ENCODE peak calls at places on chromosomes 16 and 17, in four cellular contexts. B, R, A and Q are unnamed samples.

GRCh38 chr16:53612003-53612402 is 91.7 kb downstream of the RPGRIP1L start:
- DNase-seq in B (no peak), R (no peak), A (no peak), Q (no peak)

GRCh38 chr17:79388556-79389295 is 222.1 kb downstream of the RBFOX3 start:
- DNase-seq in B (no peak), R (peak), A (no peak), Q (peak)

GRCh38 chr17:27315322-27315721 is 21.4 kb downstream of the WSB1 start:
- DNase-seq in B (peak), R (no peak), A (peak), Q (no peak)

GRCh38 chr16:24580665-24581064 is 41.3 kb downstream of the RBBP6 start:
- DNase-seq in B (no peak), R (peak), A (peak), Q (no peak)

GRCh38 chr17:2783310-2784030 is 12.8 kb upstream of the RAP1GAP2 start:
- DNase-seq in B (no peak), R (no peak), A (no peak), Q (no peak)

GRCh38 chr16:7597677-7598076 is 265.0 kb downstream of the RBFOX1 start:
- DNase-seq in B (no peak), R (no peak), A (no peak), Q (no peak)

GRCh38 chr17:2996208-2996855 is 67.1 kb downstream of the OR1D5 start:
- DNase-seq in B (peak), R (no peak), A (no peak), Q (no peak)

GRCh38 chr16:81526935-81527334 is 82.3 kb downstream of the CMIP start:
- DNase-seq in B (peak), R (no peak), A (no peak), Q (no peak)

GRCh38 chr16:64971211-64971610 is 150.7 kb downstream of the CDH11 start:
- DNase-seq in B (no peak), R (no peak), A (no peak), Q (no peak)

GRCh38 chr17:49667854-49668253 is 10.0 kb downstream of the SPOP start:
- DNase-seq in B (no peak), R (no peak), A (no peak), Q (no peak)

GRCh38 chr17:9470171-9470570 is 105.4 kb downstream of the STX8 start:
- DNase-seq in B (no peak), R (no peak), A (no peak), Q (peak)
- H3K4me3 ChIP-seq in B (no peak), R (no peak), A (no peak), Q (no peak)

DNA sequence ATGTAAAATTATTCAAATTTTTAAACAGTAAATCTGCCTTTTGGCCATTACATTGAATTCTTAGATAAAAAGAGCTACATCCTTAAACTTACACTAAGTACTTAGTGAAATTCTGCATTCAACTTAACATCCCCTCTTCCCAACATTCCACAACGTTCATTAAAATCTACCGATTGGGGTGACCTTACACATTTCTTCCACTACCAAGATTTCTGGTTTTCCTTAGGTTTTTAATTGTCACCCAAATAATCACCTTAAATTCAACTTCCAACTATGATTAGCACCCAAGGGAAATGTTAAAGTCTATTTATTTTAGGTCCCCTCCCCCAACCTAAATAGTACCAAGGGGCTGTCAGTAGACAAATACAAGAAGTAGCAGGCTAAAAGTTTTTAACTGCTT is 4.9 kb downstream of the SRSF1 start:
- DNase-seq in B (no peak), R (no peak), A (no peak), Q (no peak)
- TF ChIP-seq CTCF in B (no peak), R (no peak), A (no peak), Q (no peak)

GRCh38 chr16:1333854-1334719 is 642 bp downstream of the BAIAP3 start:
- DNase-seq in B (no peak), R (no peak), A (no peak), Q (no peak)
- H3K4me3 ChIP-seq in B (no peak), R (peak), A (no peak), Q (no peak)

DNA sequence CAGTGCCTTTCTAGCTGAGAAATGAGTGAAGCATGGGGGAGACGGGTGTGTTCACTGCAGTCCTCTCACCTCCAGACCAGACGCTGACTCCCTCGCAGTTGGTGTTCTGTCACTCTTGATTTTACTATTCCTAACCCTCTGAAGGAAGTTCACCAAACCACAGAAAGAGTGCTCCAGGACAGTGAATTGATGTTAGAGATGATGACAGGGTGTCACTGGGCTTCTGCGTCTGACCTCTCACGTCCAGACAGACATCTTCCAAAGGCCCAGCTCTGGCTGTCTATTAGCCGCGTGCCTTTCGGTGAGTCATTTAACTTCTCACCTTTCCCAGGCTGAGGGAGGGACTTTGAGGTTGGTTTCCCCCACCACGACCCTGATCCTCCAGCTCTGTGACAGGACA is 8.2 kb downstream of the CRAMP1 start:
- DNase-seq in B (no peak), R (no peak), A (no peak), Q (peak)
- TF ChIP-seq CTCF in B (no peak), R (no peak), A (no peak), Q (no peak)

GRCh38 chr17:77288115-77288619 is 147.4 kb downstream of the SEC14L1 start:
- DNase-seq in B (peak), R (peak), A (no peak), Q (no peak)
- H3K4me3 ChIP-seq in B (no peak), R (peak), A (no peak), Q (no peak)

DNA sequence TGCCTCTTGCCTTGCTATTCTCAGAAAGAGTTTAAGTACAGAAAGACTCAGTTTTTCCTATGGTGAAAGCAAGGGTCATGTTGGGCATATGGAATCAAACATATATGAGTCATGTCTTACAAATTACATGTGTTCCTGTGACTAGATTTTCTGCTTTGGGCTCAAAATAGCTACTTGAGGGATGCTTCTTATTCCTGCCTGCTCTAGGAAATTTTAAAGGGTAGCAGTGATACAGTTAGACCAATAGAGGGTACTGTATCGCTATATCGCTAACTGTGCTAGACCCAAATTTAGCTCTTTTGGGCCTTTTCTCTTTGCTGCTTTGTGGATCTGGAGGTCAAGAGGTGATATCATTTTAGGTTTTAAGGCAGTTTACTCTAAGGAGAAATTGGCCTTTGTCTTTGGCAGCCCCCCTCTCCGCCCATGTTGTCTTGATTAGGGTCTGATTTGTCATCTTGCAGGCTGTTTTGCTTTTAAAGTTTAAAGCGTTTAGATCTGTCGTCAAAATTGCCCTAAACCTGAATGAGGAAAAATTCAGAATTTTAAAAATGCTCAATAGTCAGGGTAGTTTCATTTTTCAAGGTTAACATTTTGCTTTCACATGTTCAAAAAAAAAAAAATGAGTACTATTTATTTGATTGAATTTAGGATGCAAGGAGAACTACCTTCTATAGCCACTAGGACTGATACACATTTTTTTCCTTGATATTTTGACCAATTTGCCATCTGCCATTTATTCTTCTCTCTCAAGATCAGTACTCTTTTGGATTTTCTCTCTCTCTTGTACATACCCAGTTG is 8.8 kb downstream of the NFATC3 start:
- DNase-seq in B (no peak), R (peak), A (no peak), Q (no peak)
- TF ChIP-seq CTCF in B (no peak), R (peak), A (peak), Q (peak)

GRCh38 chr16:68446941-68447675 is 1.2 kb downstream of the SMPD3 start:
- DNase-seq in B (peak), R (no peak), A (no peak), Q (no peak)
- H3K4me3 ChIP-seq in B (no peak), R (no peak), A (no peak), Q (no peak)

GRCh38 chr17:72569193-72569946 is 448.6 kb downstream of the SOX9 start:
- DNase-seq in B (no peak), R (no peak), A (no peak), Q (no peak)
- TF ChIP-seq CTCF in B (no peak), R (no peak), A (no peak), Q (no peak)

GRCh38 chr17:43018008-43018853 is 4.0 kb downstream of the VAT1 start:
- DNase-seq in B (no peak), R (no peak), A (no peak), Q (peak)
- H3K4me3 ChIP-seq in B (no peak), R (no peak), A (no peak), Q (no peak)

GRCh38 chr17:65185060-65185459 is 47.9 kb downstream of the RGS9 start:
- DNase-seq in B (no peak), R (no peak), A (no peak), Q (no peak)

GRCh38 chr17:65183736-65184135 is 46.6 kb downstream of the RGS9 start:
- DNase-seq in B (no peak), R (peak), A (no peak), Q (no peak)

GRCh38 chr17:65184235-65184959 is 47.2 kb downstream of the RGS9 start:
- DNase-seq in B (no peak), R (no peak), A (no peak), Q (no peak)

GRCh38 chr17:65182233-65182632 is 45.1 kb downstream of the RGS9 start:
- DNase-seq in B (no peak), R (no peak), A (no peak), Q (peak)

GRCh38 chr17:65185686-65186382 is 48.7 kb downstream of the RGS9 start:
- DNase-seq in B (no peak), R (no peak), A (no peak), Q (no peak)
- TF ChIP-seq CTCF in B (no peak), R (no peak), A (no peak), Q (peak)